ENCODE peak calls at places on chromosomes 16 and 17, in four cellular contexts. I is neural crest cell, T is ELR, P is SK-N-MC. B is an unnamed sample.

GRCh38 chr16:23368469-23368868 is 66.4 kb downstream of the SCNN1B start:
- DNase-seq in T (peak), I (no peak), P (no peak), B (peak)

GRCh38 chr17:72346306-72346705 is 225.5 kb downstream of the SOX9 start:
- DNase-seq in P (no peak), T (no peak), I (no peak), B (no peak)

GRCh38 chr16:75475420-75475847 is 10.9 kb upstream of the TMEM170A start:
- DNase-seq in I (no peak), T (no peak), P (no peak), B (no peak)

GRCh38 chr17:39077874-39078273 is 73.6 kb downstream of the PLXDC1 start:
- DNase-seq in T (peak), I (no peak), P (no peak), B (no peak)

GRCh38 chr16:68885321-68885720 is 42.0 kb downstream of the TANGO6 start:
- DNase-seq in I (no peak), P (no peak), T (no peak), B (no peak)

GRCh38 chr17:73429440-73430164 is 117.8 kb upstream of the CDC42EP4 start:
- DNase-seq in T (peak), I (peak), P (no peak), B (peak)

GRCh38 chr17:49280918-49281317 is 50.3 kb upstream of the PHOSPHO1 start:
- DNase-seq in P (no peak), I (no peak), T (no peak), B (no peak)

GRCh38 chr17:80455328-80455710 is 21.1 kb downstream of the NPTX1 start:
- DNase-seq in T (peak), I (peak), P (no peak), B (no peak)

GRCh38 chr17:31048780-31049179 is 46.0 kb upstream of the NF1 start:
- DNase-seq in I (no peak), P (no peak), T (no peak), B (no peak)

GRCh38 chr17:41530062-41531048 is 2.2 kb upstream of the KRT19 start:
- DNase-seq in I (no peak), T (peak), P (no peak), B (no peak)

GRCh38 chr17:35373532-35373983 is at the start of gene SLFN11:
- DNase-seq in T (peak), P (peak), I (peak), B (no peak)

GRCh38 chr17:81513669-81514484 is 1.3 kb upstream of the ACTG1 start:
- DNase-seq in T (peak), I (peak), P (no peak), B (no peak)

GRCh38 chr17:69819316-69820087 is 255.5 kb upstream of the KCNJ16 start:
- DNase-seq in T (peak), I (no peak), P (no peak), B (no peak)

GRCh38 chr16:59296002-59296401 is 561.9 kb upstream of the GOT2 start:
- DNase-seq in P (no peak), I (no peak), T (no peak), B (no peak)

GRCh38 chr16:85462405-85463227 is 150.5 kb upstream of the GSE1 start:
- DNase-seq in T (no peak), P (no peak), I (no peak), B (no peak)

GRCh38 chr17:56679148-56679766 is 85.8 kb downstream of the NOG start:
- DNase-seq in I (peak), P (no peak), T (peak), B (no peak)

GRCh38 chr16:57979006-57979585 is 8.2 kb upstream of the CNGB1 start:
- DNase-seq in I (no peak), T (no peak), P (no peak), B (no peak)

GRCh38 chr17:59680314-59680713 is 26.9 kb downstream of the PTRH2 start:
- DNase-seq in P (no peak), I (no peak), T (peak), B (no peak)

GRCh38 chr17:6078370-6078950 is 8.3 kb downstream of the WSCD1 start:
- DNase-seq in T (no peak), I (no peak), P (no peak), B (no peak)

GRCh38 chr17:19460695-19461094 is 49.7 kb downstream of the RNF112 start:
- DNase-seq in I (no peak), P (no peak), T (no peak), B (no peak)